ENCODE peak calls at places on chromosome 17, in nine cellular contexts. V, D, J, W, P, O, A, G and E are unnamed samples.

GRCh38 chr17:37168731-37169353 is 206.9 kb upstream of the C17orf78 start:
- DNase-seq in V (no peak), D (no peak), J (no peak), W (no peak), P (no peak), O (no peak), A (no peak), G (no peak), E (no peak)

GRCh38 chr17:77375917-77376651 is 235.3 kb downstream of the SEC14L1 start:
- DNase-seq in V (no peak), D (peak), J (no peak), W (no peak), P (peak), O (peak), A (peak), G (no peak), E (no peak)

GRCh38 chr17:80198144-80198661 is 21.9 kb downstream of the SGSH start:
- DNase-seq in V (no peak), D (no peak), J (no peak), W (no peak), P (no peak), O (peak), A (no peak), G (no peak), E (no peak)

GRCh38 chr17:79294459-79295071 is 219.9 kb downstream of the ENGASE start:
- DNase-seq in V (no peak), D (peak), J (peak), W (no peak), P (peak), O (peak), A (no peak), G (peak), E (peak)

GRCh38 chr17:17575360-17576251 is 15.9 kb downstream of the PEMT start:
- DNase-seq in V (no peak), D (no peak), J (no peak), W (no peak), P (no peak), O (peak), A (no peak), G (no peak), E (no peak)

GRCh38 chr17:30363715-30364202 is 15.0 kb upstream of the CPD start:
- DNase-seq in V (no peak), D (peak), J (no peak), W (no peak), P (peak), O (no peak), A (peak), G (no peak), E (no peak)

GRCh38 chr17:72421128-72422092 is 300.6 kb downstream of the SOX9 start:
- DNase-seq in V (no peak), D (peak), J (no peak), W (no peak), P (no peak), O (peak), A (no peak), G (no peak), E (no peak)

GRCh38 chr17:66829386-66829864 is 5.5 kb upstream of the CACNG5 start:
- DNase-seq in V (no peak), D (no peak), J (peak), W (no peak), P (no peak), O (peak), A (no peak), G (peak), E (no peak)